ENCODE peak calls at places on chromosome 22, in four cellular contexts. One of them, this sample, is unnamed.

GRCh38 chr22:50014655-50015401 is 2.3 kb upstream of the IL17REL start:
- DNase-seq in LoVo: no peak
- DNase-seq in lower lobe of right lung: peak
- DNase-seq in thoracic aorta: no peak
- DNase-seq in this sample: no peak

GRCh38 chr22:32571764-32572163 is 97.2 kb downstream of the FBXO7 start:
- DNase-seq in LoVo: no peak
- DNase-seq in lower lobe of right lung: no peak
- DNase-seq in thoracic aorta: no peak
- DNase-seq in this sample: no peak

GRCh38 chr22:34278121-34278520 is 357.8 kb upstream of the LARGE1 start:
- DNase-seq in LoVo: no peak
- DNase-seq in lower lobe of right lung: no peak
- DNase-seq in thoracic aorta: no peak
- DNase-seq in this sample: no peak

GRCh38 chr22:33210129-33210784 is 152.1 kb upstream of the SYN3 start:
- DNase-seq in lower lobe of right lung: no peak
- DNase-seq in thoracic aorta: no peak
- DNase-seq in LoVo: peak
- DNase-seq in this sample: peak

GRCh38 chr22:46135611-46136538 is 14.5 kb upstream of the PPARA start:
- DNase-seq in LoVo: no peak
- DNase-seq in thoracic aorta: no peak
- DNase-seq in lower lobe of right lung: no peak
- DNase-seq in this sample: no peak

GRCh38 chr22:29216011-29216872 is 10.5 kb downstream of the EMID1 start:
- DNase-seq in LoVo: no peak
- DNase-seq in lower lobe of right lung: no peak
- DNase-seq in thoracic aorta: no peak
- DNase-seq in this sample: no peak

GRCh38 chr22:31948002-31948401 is 3.7 kb downstream of the YWHAH start:
- DNase-seq in lower lobe of right lung: no peak
- DNase-seq in thoracic aorta: no peak
- DNase-seq in LoVo: no peak
- DNase-seq in this sample: no peak

GRCh38 chr22:21857501-21857914 is 9.9 kb downstream of the MAPK1 start:
- DNase-seq in lower lobe of right lung: no peak
- DNase-seq in LoVo: no peak
- DNase-seq in thoracic aorta: no peak
- DNase-seq in this sample: no peak

GRCh38 chr22:33867118-33867863 is 53.0 kb downstream of the LARGE1 start:
- DNase-seq in LoVo: peak
- DNase-seq in lower lobe of right lung: no peak
- DNase-seq in thoracic aorta: no peak
- DNase-seq in this sample: no peak

GRCh38 chr22:35743466-35743865 is 25.8 kb downstream of the APOL5 start:
- DNase-seq in lower lobe of right lung: no peak
- DNase-seq in thoracic aorta: no peak
- DNase-seq in LoVo: no peak
- DNase-seq in this sample: no peak

GRCh38 chr22:48802576-48802975 is 1025.1 kb downstream of the BRD1 start:
- DNase-seq in lower lobe of right lung: no peak
- DNase-seq in thoracic aorta: no peak
- DNase-seq in LoVo: no peak
- DNase-seq in this sample: no peak

GRCh38 chr22:50218153-50218995 is 17.6 kb downstream of the SELENOO start:
- DNase-seq in thoracic aorta: no peak
- DNase-seq in lower lobe of right lung: peak
- DNase-seq in LoVo: no peak
- DNase-seq in this sample: no peak

GRCh38 chr22:28607710-28608109 is 71.9 kb downstream of the TTC28 start:
- DNase-seq in LoVo: no peak
- DNase-seq in lower lobe of right lung: no peak
- DNase-seq in thoracic aorta: no peak
- DNase-seq in this sample: no peak

GRCh38 chr22:23196165-23196564 is 15.9 kb downstream of the BCR start:
- DNase-seq in lower lobe of right lung: no peak
- DNase-seq in LoVo: no peak
- DNase-seq in thoracic aorta: no peak
- DNase-seq in this sample: no peak

GRCh38 chr22:32625985-32626384 is 151.4 kb downstream of the FBXO7 start:
- DNase-seq in thoracic aorta: no peak
- DNase-seq in lower lobe of right lung: no peak
- DNase-seq in LoVo: no peak
- DNase-seq in this sample: no peak

GRCh38 chr22:25494774-25495173 is 69.7 kb upstream of the GRK3 start:
- DNase-seq in lower lobe of right lung: no peak
- DNase-seq in LoVo: no peak
- DNase-seq in thoracic aorta: no peak
- DNase-seq in this sample: no peak

GRCh38 chr22:46031066-46031465 is 54.1 kb upstream of the WNT7B start:
- DNase-seq in LoVo: no peak
- DNase-seq in lower lobe of right lung: peak
- DNase-seq in thoracic aorta: no peak
- DNase-seq in this sample: no peak

GRCh38 chr22:47145883-47146282 is 383.4 kb downstream of the TBC1D22A start:
- DNase-seq in thoracic aorta: no peak
- DNase-seq in lower lobe of right lung: no peak
- DNase-seq in LoVo: no peak
- DNase-seq in this sample: no peak

GRCh38 chr22:19869497-19870152 is 15.0 kb upstream of the GNB1L start:
- DNase-seq in thoracic aorta: no peak
- DNase-seq in LoVo: no peak
- DNase-seq in lower lobe of right lung: peak
- DNase-seq in this sample: no peak

GRCh38 chr22:22076937-22077703 is 94.5 kb upstream of the TOP3B start:
- DNase-seq in lower lobe of right lung: no peak
- DNase-seq in LoVo: no peak
- DNase-seq in thoracic aorta: no peak
- DNase-seq in this sample: no peak

GRCh38 chr22:41197808-41198585 is 7.1 kb upstream of the L3MBTL2 start:
- DNase-seq in LoVo: peak
- DNase-seq in lower lobe of right lung: peak
- DNase-seq in thoracic aorta: no peak
- DNase-seq in this sample: no peak

GRCh38 chr22:36435516-36436415 is 45.7 kb downstream of the TXN2 start:
- DNase-seq in lower lobe of right lung: peak
- DNase-seq in LoVo: no peak
- DNase-seq in thoracic aorta: no peak
- DNase-seq in this sample: no peak

GRCh38 chr22:21074092-21074715 is 28.5 kb downstream of the LRRC74B start:
- DNase-seq in thoracic aorta: no peak
- DNase-seq in lower lobe of right lung: no peak
- DNase-seq in LoVo: peak
- DNase-seq in this sample: no peak

GRCh38 chr22:28179392-28179791 is 260.3 kb upstream of the PITPNB start:
- DNase-seq in LoVo: no peak
- DNase-seq in lower lobe of right lung: no peak
- DNase-seq in thoracic aorta: no peak
- DNase-seq in this sample: no peak

GRCh38 chr22:20536590-20537324 is 29.3 kb downstream of the MED15 start:
- DNase-seq in LoVo: no peak
- DNase-seq in thoracic aorta: no peak
- DNase-seq in lower lobe of right lung: peak
- DNase-seq in this sample: no peak

GRCh38 chr22:48098243-48098935 is 1335.9 kb downstream of the TBC1D22A start:
- DNase-seq in thoracic aorta: no peak
- DNase-seq in LoVo: no peak
- DNase-seq in lower lobe of right lung: no peak
- DNase-seq in this sample: no peak

GRCh38 chr22:39273950-39274887 is 29.4 kb upstream of the PDGFB start:
- DNase-seq in LoVo: no peak
- DNase-seq in thoracic aorta: no peak
- DNase-seq in lower lobe of right lung: no peak
- DNase-seq in this sample: no peak

GRCh38 chr22:22943521-22944267 is 56.1 kb downstream of the IGLL5 start:
- DNase-seq in LoVo: no peak
- DNase-seq in lower lobe of right lung: no peak
- DNase-seq in thoracic aorta: no peak
- DNase-seq in this sample: no peak

GRCh38 chr22:47444746-47445065 is 682.3 kb downstream of the TBC1D22A start:
- DNase-seq in LoVo: no peak
- DNase-seq in thoracic aorta: no peak
- DNase-seq in lower lobe of right lung: no peak
- DNase-seq in this sample: no peak

GRCh38 chr22:40911772-40912171 is 39.4 kb upstream of the RBX1 start:
- DNase-seq in thoracic aorta: no peak
- DNase-seq in lower lobe of right lung: no peak
- DNase-seq in LoVo: no peak
- DNase-seq in this sample: no peak

GRCh38 chr22:42368379-42369249 is 63.6 kb downstream of the NFAM1 start:
- DNase-seq in lower lobe of right lung: peak
- DNase-seq in LoVo: peak
- DNase-seq in thoracic aorta: no peak
- DNase-seq in this sample: no peak

GRCh38 chr22:50595189-50595588 is 5.4 kb upstream of the MAPK8IP2 start:
- DNase-seq in lower lobe of right lung: no peak
- DNase-seq in thoracic aorta: no peak
- DNase-seq in LoVo: no peak
- DNase-seq in this sample: no peak

GRCh38 chr22:39530692-39531331 is 1.7 kb downstream of the RPS19BP1 start:
- DNase-seq in lower lobe of right lung: peak
- DNase-seq in LoVo: no peak
- DNase-seq in thoracic aorta: no peak
- DNase-seq in this sample: no peak

This sample was measured in NCI-H460.